ENCODE peak calls at places on chromosomes 11 and 22, in five cellular contexts. One of them, this sample, is unnamed.

GRCh38 chr11:126149759-126150236 is 61.7 kb downstream of the RPUSD4 start:
- DNase-seq in colonic mucosa: no peak
- DNase-seq in NCI-H460: no peak
- DNase-seq in stromal cell of bone marrow: no peak
- DNase-seq in right atrium auricular region: no peak
- DNase-seq in this sample: no peak

GRCh38 chr22:27170491-27170890 is 513.1 kb downstream of the MIAT start:
- DNase-seq in colonic mucosa: no peak
- DNase-seq in NCI-H460: no peak
- DNase-seq in stromal cell of bone marrow: peak; percentile 98
- DNase-seq in right atrium auricular region: no peak
- DNase-seq in this sample: no peak

GRCh38 chr11:69472766-69473519 is 8.5 kb upstream of the LINC01488 start:
- DNase-seq in colonic mucosa: no peak
- DNase-seq in NCI-H460: no peak
- DNase-seq in stromal cell of bone marrow: no peak
- DNase-seq in right atrium auricular region: no peak
- DNase-seq in this sample: no peak

GRCh38 chr11:124747406-124748099 is 4.5 kb downstream of the VSIG2 start:
- DNase-seq in colonic mucosa: no peak
- DNase-seq in NCI-H460: no peak
- DNase-seq in stromal cell of bone marrow: no peak
- DNase-seq in right atrium auricular region: no peak
- DNase-seq in this sample: no peak

GRCh38 chr22:42948205-42948804 is 66.6 kb downstream of the PACSIN2 start:
- DNase-seq in colonic mucosa: no peak
- DNase-seq in NCI-H460: no peak
- DNase-seq in stromal cell of bone marrow: no peak
- DNase-seq in right atrium auricular region: no peak
- DNase-seq in this sample: no peak

GRCh38 chr22:41544671-41545476 is 604 bp upstream of the POLR3H start:
- DNase-seq in colonic mucosa: no peak
- DNase-seq in NCI-H460: no peak
- DNase-seq in stromal cell of bone marrow: no peak
- DNase-seq in right atrium auricular region: no peak
- DNase-seq in this sample: no peak

GRCh38 chr22:42262964-42263363 is 7.5 kb downstream of the TCF20 start:
- DNase-seq in colonic mucosa: no peak
- DNase-seq in NCI-H460: no peak
- DNase-seq in stromal cell of bone marrow: no peak
- DNase-seq in right atrium auricular region: no peak
- DNase-seq in this sample: no peak

GRCh38 chr11:83002522-83002921 is 69.2 kb downstream of the RAB30 start:
- DNase-seq in colonic mucosa: no peak
- DNase-seq in NCI-H460: no peak
- DNase-seq in stromal cell of bone marrow: no peak
- DNase-seq in right atrium auricular region: no peak
- DNase-seq in this sample: no peak

GRCh38 chr11:116958246-116958645 is 120.8 kb upstream of the APOA1 start:
- DNase-seq in colonic mucosa: no peak
- DNase-seq in NCI-H460: no peak
- DNase-seq in stromal cell of bone marrow: no peak
- DNase-seq in right atrium auricular region: no peak
- DNase-seq in this sample: no peak